ENCODE peak calls at places on chromosomes 12 and 14, in six cellular contexts. N is WERI-Rb-1, J is H1, R is lower lobe of right lung, I is MM.1S, G is endodermal cell. W is an unnamed sample. For H3K27me3, the result is how much of the 10 kb centered on the place peaks cover.

GRCh38 chr12:52168019-52168717 is 23.6 kb downstream of the KRT80 start:
- DNase-seq in R (no peak), I (no peak), N (no peak), J (no peak), G (no peak), W (no peak)

GRCh38 chr12:118357327-118358007 is 15.2 kb downstream of the TAOK3 start:
- DNase-seq in G (no peak), J (no peak), N (no peak), I (no peak), R (no peak), W (peak)

GRCh38 chr14:84826349-84826748 is 703.6 kb upstream of the FLRT2 start:
- DNase-seq in N (no peak), I (no peak), G (no peak), R (no peak), J (no peak), W (no peak)

GRCh38 chr14:45201908-45202307 is 51.1 kb downstream of the MIS18BP1 start:
- DNase-seq in J (no peak), N (peak), G (peak), R (no peak), I (peak), W (peak)

GRCh38 chr12:30603129-30603528 is 92.5 kb downstream of the IPO8 start:
- DNase-seq in R (no peak), J (no peak), G (no peak), N (no peak), I (no peak), W (no peak)

GRCh38 chr14:31326111-31326510 is 94.2 kb downstream of the HEATR5A start:
- DNase-seq in J (no peak), I (no peak), N (no peak), R (no peak), G (no peak), W (peak)

GRCh38 chr12:12803186-12803585 is 10.0 kb upstream of the DDX47 start:
- DNase-seq in I (peak), N (no peak), G (peak), R (peak), J (no peak), W (peak)

GRCh38 chr14:88706425-88706824 is 86.3 kb downstream of the EML5 start:
- DNase-seq in I (no peak), N (no peak), J (no peak), R (no peak), G (no peak), W (no peak)

GRCh38 chr12:109221277-109221931 is 87.7 kb downstream of the FOXN4 start:
- DNase-seq in R (no peak), J (no peak), G (no peak), I (no peak), N (no peak), W (no peak)

GRCh38 chr12:2669560-2669959 is 125.2 kb upstream of the FKBP4 start:
- DNase-seq in J (no peak), I (no peak), R (no peak), N (no peak), G (no peak), W (no peak)

GRCh38 chr12:24278832-24279231 is 329.4 kb upstream of the SOX5 start:
- DNase-seq in J (no peak), R (no peak), N (no peak), I (no peak), G (no peak), W (no peak)

GRCh38 chr14:38808734-38809455 is 294.1 kb downstream of the SEC23A start:
- DNase-seq in G (peak), I (no peak), R (no peak), N (no peak), J (peak), W (no peak)

GRCh38 chr12:105355752-105356151 is 25.3 kb downstream of the C12orf75 start:
- DNase-seq in G (no peak), I (no peak), R (no peak), J (no peak), N (no peak), W (no peak)

GRCh38 chr14:23327947-23328744 is 6.9 kb downstream of the PABPN1 start:
- DNase-seq in R (no peak), J (peak), G (peak), I (peak), N (peak), W (no peak)

GRCh38 chr12:42741771-42742510 is 152.4 kb upstream of the PRICKLE1 start:
- DNase-seq in R (no peak), I (no peak), G (no peak), J (no peak), N (no peak), W (no peak)

GRCh38 chr14:50590464-50590863 is 30.5 kb downstream of the ATL1 start:
- DNase-seq in I (no peak), G (no peak), J (no peak), N (no peak), R (no peak), W (no peak)

GRCh38 chr14:44449694-44450093 is 57.4 kb downstream of the FSCB start:
- DNase-seq in I (no peak), R (no peak), G (no peak), N (no peak), J (no peak), W (no peak)

GRCh38 chr14:60646202-60646886 is 2.9 kb downstream of the SIX1 start:
- DNase-seq in I (no peak), G (peak), J (peak), R (no peak), N (no peak), W (no peak)

GRCh38 chr12:131390408-131391100 is 320.3 kb upstream of the SFSWAP start:
- DNase-seq in N (no peak), R (no peak), G (peak), J (peak), I (peak), W (no peak)

GRCh38 chr12:95551305-95551704 is at the start of gene USP44:
- DNase-seq in I (no peak), N (no peak), G (peak), R (no peak), J (peak), W (no peak)

GRCh38 chr12:109773384-109774011 is 59.7 kb downstream of the TRPV4 start:
- DNase-seq in I (peak), G (peak), J (no peak), N (no peak), R (peak), W (peak)

DNA sequence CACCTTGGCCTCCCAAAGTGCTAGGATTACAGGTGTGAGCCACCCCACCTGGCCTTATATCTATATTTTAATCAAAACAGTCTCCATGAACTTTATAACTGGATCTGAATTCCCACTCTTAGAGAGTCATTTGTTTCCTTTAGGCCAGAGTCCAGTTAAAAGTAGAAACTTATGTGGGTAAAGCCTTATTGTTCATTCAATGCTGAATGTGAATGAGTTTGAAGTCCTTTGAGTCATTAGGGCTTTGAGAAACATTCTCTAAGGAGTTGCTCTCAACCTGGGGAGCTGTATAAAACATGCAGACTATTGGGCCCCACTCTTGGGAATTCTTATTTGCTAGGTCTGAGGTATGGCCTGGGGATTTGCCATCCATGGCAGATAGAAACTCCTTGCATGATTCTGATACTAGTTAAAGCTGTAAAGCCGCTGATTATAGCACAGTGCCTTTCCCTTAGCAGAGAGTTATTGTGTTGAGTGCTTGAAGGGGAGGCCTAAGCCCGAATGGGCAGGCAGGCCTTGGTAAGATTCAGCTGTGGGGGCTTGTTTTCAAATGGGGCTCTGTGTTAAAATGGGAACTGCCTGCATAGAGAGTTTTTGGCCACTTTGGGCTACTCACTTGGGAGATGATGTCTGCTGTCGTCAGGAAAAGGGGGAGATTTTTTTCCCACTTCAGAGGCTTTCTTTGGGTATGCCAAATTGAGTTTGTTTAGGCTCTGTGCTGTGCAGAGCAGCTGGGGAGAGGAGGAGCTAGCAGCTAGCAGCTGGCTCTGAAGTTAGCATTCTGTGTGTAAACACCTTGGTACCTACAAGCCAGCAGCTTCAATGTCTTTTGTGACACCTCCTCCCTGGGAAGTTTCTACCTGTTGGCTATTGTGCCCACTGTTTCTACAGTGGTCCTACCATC is 117.5 kb downstream of the DACT1 start:
- DNase-seq in I (no peak), G (no peak), R (no peak), N (no peak), J (no peak), W (no peak)
- H3K27ac ChIP-seq in I (no peak), G (no peak), R (no peak), N (no peak), J (no peak), W (no peak)

DNA sequence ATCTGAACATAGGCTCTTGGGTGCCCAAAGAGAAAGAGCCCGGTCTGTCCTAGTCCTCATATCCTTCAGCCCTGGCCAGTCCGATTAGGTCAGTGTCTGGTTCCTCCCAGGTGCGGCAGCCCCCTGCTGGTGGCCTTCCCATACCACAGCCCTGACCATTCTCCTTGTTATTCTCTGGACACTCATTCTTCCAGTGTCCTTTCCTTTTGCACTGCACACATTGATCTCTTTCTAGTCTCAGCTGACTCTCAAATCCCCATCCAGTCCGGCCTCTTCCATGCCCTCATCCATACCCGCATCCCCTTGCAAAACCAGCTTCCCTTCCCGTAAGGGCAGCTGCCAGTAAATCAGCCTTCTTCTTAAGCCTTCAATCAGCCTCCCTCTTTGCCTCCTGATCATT is 1316.3 kb downstream of the TMEM121 start:
- DNase-seq in N (peak), R (no peak), J (no peak), I (no peak), G (no peak), W (no peak)
- TF ChIP-seq CTCF in N (peak), R (peak), J (no peak), I (peak), G (peak), W (peak)

GRCh38 chr12:113479193-113479577 is 7.5 kb upstream of the LHX5 start:
- DNase-seq in G (peak), R (no peak), N (no peak), J (no peak), I (no peak), W (no peak)
- H3K27me3 ChIP-seq in G (half or more), R (half or more), N (half or more), J (half or more), I (under half), W (half or more)

DNA sequence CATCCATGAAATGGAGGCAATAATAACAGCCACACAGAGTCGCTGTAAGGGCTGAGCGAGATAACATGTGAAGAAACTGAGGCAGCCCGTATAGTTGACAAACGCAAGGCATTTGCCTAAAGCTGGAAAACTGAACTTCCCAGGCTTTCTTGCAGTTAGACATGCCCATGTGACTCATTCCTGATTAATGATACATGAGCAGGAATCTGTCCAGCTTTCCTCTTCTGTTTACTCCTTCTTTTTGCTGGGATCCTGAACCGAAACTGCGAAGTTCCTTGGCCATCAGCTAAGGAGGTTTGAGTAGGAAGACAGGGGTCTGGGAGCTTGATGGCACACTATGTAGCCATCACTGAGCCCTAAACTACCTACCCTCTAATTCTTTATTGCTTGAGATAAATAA is 52.2 kb downstream of the ST8SIA1 start:
- DNase-seq in N (no peak), G (no peak), R (no peak), I (no peak), J (no peak), W (no peak)
- H3K27ac ChIP-seq in N (no peak), G (no peak), R (peak), I (no peak), J (no peak), W (no peak)

DNA sequence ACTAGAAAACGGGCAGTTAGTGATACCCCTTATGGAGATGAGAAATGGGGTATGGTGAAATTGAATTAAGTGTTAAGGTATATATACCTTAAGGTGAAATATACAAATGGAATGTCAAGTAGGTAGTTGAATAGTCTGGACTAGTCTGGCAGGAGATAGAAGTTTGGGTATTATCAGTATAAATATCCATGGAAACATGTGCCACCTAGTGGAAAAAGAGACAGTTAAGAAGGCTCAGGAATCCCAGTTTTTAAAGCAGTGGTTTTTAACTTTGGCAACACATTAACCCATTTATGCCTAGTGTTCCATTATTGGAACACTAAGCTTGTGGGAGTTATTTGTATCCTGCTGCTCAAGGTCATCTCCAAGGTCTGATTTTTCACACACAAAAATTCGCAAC is 38.6 kb upstream of the TPH2 start:
- DNase-seq in J (no peak), R (no peak), N (no peak), I (no peak), G (no peak), W (no peak)
- TF ChIP-seq CTCF in J (no peak), R (no peak), N (peak), I (no peak), G (peak), W (no peak)

GRCh38 chr12:120247621-120248030 is 17.9 kb downstream of the PXN start:
- DNase-seq in J (no peak), G (no peak), N (no peak), I (no peak), R (no peak), W (no peak)

GRCh38 chr12:120247183-120247582 is 18.3 kb downstream of the PXN start:
- DNase-seq in I (no peak), R (no peak), N (no peak), G (peak), J (no peak), W (no peak)

GRCh38 chr12:120249266-120249874 is 16.2 kb downstream of the PXN start:
- DNase-seq in R (no peak), G (peak), J (no peak), N (no peak), I (no peak), W (no peak)

GRCh38 chr12:120252071-120252906 is 13.2 kb downstream of the PXN start:
- DNase-seq in I (no peak), G (no peak), R (no peak), J (no peak), N (no peak), W (no peak)

GRCh38 chr12:120249875-120250795 is 15.4 kb downstream of the PXN start:
- DNase-seq in I (no peak), N (no peak), J (no peak), R (no peak), G (peak), W (no peak)
- H3K27me3 ChIP-seq in I (under half), N (under half), J (under half), R (under half), G (under half), W (under half)

DNA sequence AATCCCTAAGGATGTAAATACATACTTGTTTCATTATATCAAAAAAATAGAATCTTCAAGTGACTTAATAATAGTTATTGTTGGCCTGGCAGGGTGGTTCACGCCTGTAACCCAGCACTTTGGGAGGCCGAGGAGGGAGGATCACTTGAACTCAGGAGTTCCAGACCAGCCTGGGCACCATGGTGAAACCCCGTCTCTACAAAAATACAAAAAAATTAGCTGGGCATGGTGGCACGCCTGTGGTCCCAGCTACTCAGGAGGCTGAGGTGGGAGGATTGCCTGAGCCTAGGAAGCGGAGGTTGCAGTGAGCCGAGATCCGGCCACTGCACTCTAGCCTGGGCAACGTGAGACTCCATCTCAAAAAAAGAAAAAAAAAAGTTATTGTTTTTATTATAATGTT is 1.7 kb downstream of the USP15 start:
- DNase-seq in N (no peak), J (no peak), R (no peak), I (no peak), G (no peak), W (no peak)
- H3K27ac ChIP-seq in N (no peak), J (no peak), R (peak), I (no peak), G (no peak), W (no peak)